ENCODE peak calls at places on chromosomes 7 and 10, in ten cellular contexts. One of them, this sample, is unnamed.

GRCh38 chr10:133528845-133529575 is 1.8 kb downstream of the CYP2E1 start:
- DNase-seq in kidney: peak; percentile 68
- DNase-seq in fibroblast of lung: no peak
- DNase-seq in tibial nerve: no peak
- DNase-seq in lower lobe of right lung: no peak
- DNase-seq in cardiac muscle cell: peak; percentile 79
- DNase-seq in CD8-positive, alpha-beta T cell: no peak
- DNase-seq in heart left ventricle: no peak
- DNase-seq in tibial artery: no peak
- DNase-seq in pancreas: peak; percentile 74
- DNase-seq in this sample: no peak

GRCh38 chr7:127588697-127589482 is 679 bp downstream of the ARF5 start:
- DNase-seq in kidney: peak; percentile 84
- DNase-seq in fibroblast of lung: peak; percentile 57
- DNase-seq in heart left ventricle: peak; percentile 48
- DNase-seq in CD8-positive, alpha-beta T cell: peak; percentile 34
- DNase-seq in tibial artery: no peak
- DNase-seq in pancreas: peak; percentile 93
- DNase-seq in tibial nerve: no peak
- DNase-seq in cardiac muscle cell: peak; percentile 58
- DNase-seq in lower lobe of right lung: peak; percentile 62
- DNase-seq in this sample: no peak

GRCh38 chr7:45872116-45873034 is 507 bp downstream of the CCDC201 start:
- DNase-seq in lower lobe of right lung: no peak
- DNase-seq in CD8-positive, alpha-beta T cell: no peak
- DNase-seq in cardiac muscle cell: peak; percentile 29
- DNase-seq in kidney: no peak
- DNase-seq in fibroblast of lung: no peak
- DNase-seq in pancreas: no peak
- DNase-seq in heart left ventricle: no peak
- DNase-seq in tibial nerve: no peak
- DNase-seq in tibial artery: no peak
- DNase-seq in this sample: no peak

GRCh38 chr7:100972002-100972347 is 2.6 kb downstream of the MUC12 start:
- DNase-seq in tibial nerve: no peak
- DNase-seq in cardiac muscle cell: no peak
- DNase-seq in CD8-positive, alpha-beta T cell: no peak
- DNase-seq in pancreas: no peak
- DNase-seq in kidney: no peak
- DNase-seq in heart left ventricle: no peak
- DNase-seq in lower lobe of right lung: no peak
- DNase-seq in fibroblast of lung: no peak
- DNase-seq in tibial artery: no peak
- DNase-seq in this sample: no peak

GRCh38 chr10:117678106-117678505 is 135.6 kb downstream of the EMX2 start:
- DNase-seq in kidney: no peak
- DNase-seq in pancreas: no peak
- DNase-seq in heart left ventricle: no peak
- DNase-seq in cardiac muscle cell: no peak
- DNase-seq in tibial nerve: no peak
- DNase-seq in tibial artery: no peak
- DNase-seq in lower lobe of right lung: no peak
- DNase-seq in CD8-positive, alpha-beta T cell: no peak
- DNase-seq in fibroblast of lung: no peak
- DNase-seq in this sample: no peak

GRCh38 chr10:115171392-115171960 is 78.3 kb downstream of the ATRNL1 start:
- DNase-seq in tibial artery: no peak
- DNase-seq in heart left ventricle: no peak
- DNase-seq in cardiac muscle cell: peak; percentile 15
- DNase-seq in fibroblast of lung: peak; percentile 38
- DNase-seq in CD8-positive, alpha-beta T cell: no peak
- DNase-seq in lower lobe of right lung: no peak
- DNase-seq in pancreas: no peak
- DNase-seq in kidney: no peak
- DNase-seq in tibial nerve: no peak
- DNase-seq in this sample: peak; percentile 6

GRCh38 chr7:100142461-100142860 is 6.3 kb upstream of the LAMTOR4 start:
- DNase-seq in tibial nerve: no peak
- DNase-seq in lower lobe of right lung: no peak
- DNase-seq in cardiac muscle cell: no peak
- DNase-seq in fibroblast of lung: no peak
- DNase-seq in pancreas: no peak
- DNase-seq in kidney: no peak
- DNase-seq in tibial artery: no peak
- DNase-seq in CD8-positive, alpha-beta T cell: no peak
- DNase-seq in heart left ventricle: no peak
- DNase-seq in this sample: no peak

GRCh38 chr7:105346593-105347322 is 42.0 kb downstream of the SRPK2 start:
- DNase-seq in CD8-positive, alpha-beta T cell: no peak
- DNase-seq in heart left ventricle: no peak
- DNase-seq in fibroblast of lung: no peak
- DNase-seq in cardiac muscle cell: peak; percentile 35
- DNase-seq in tibial artery: no peak
- DNase-seq in pancreas: no peak
- DNase-seq in tibial nerve: no peak
- DNase-seq in kidney: no peak
- DNase-seq in lower lobe of right lung: no peak
- DNase-seq in this sample: no peak

GRCh38 chr7:37212526-37212925 is 236.1 kb downstream of the ELMO1 start:
- DNase-seq in heart left ventricle: no peak
- DNase-seq in tibial nerve: no peak
- DNase-seq in cardiac muscle cell: peak; percentile 45
- DNase-seq in pancreas: no peak
- DNase-seq in kidney: no peak
- DNase-seq in tibial artery: no peak
- DNase-seq in CD8-positive, alpha-beta T cell: no peak
- DNase-seq in fibroblast of lung: peak; percentile 86
- DNase-seq in lower lobe of right lung: no peak
- DNase-seq in this sample: no peak

GRCh38 chr10:63798599-63799498 is 277.6 kb downstream of the REEP3 start:
- DNase-seq in lower lobe of right lung: peak; percentile 69
- DNase-seq in CD8-positive, alpha-beta T cell: no peak
- DNase-seq in tibial nerve: peak; percentile 58
- DNase-seq in kidney: peak; percentile 79
- DNase-seq in cardiac muscle cell: peak; percentile 93
- DNase-seq in fibroblast of lung: peak; percentile 96
- DNase-seq in heart left ventricle: peak; percentile 71
- DNase-seq in pancreas: no peak
- DNase-seq in tibial artery: peak; percentile 83
- DNase-seq in this sample: no peak

GRCh38 chr7:39088730-39089129 is 111.0 kb downstream of the POU6F2 start:
- DNase-seq in lower lobe of right lung: no peak
- DNase-seq in CD8-positive, alpha-beta T cell: no peak
- DNase-seq in fibroblast of lung: no peak
- DNase-seq in heart left ventricle: no peak
- DNase-seq in pancreas: no peak
- DNase-seq in kidney: no peak
- DNase-seq in tibial artery: no peak
- DNase-seq in tibial nerve: no peak
- DNase-seq in cardiac muscle cell: no peak
- DNase-seq in this sample: no peak

GRCh38 chr10:6418167-6418566 is 161.9 kb downstream of the PRKCQ start:
- DNase-seq in kidney: no peak
- DNase-seq in tibial nerve: no peak
- DNase-seq in heart left ventricle: no peak
- DNase-seq in fibroblast of lung: no peak
- DNase-seq in CD8-positive, alpha-beta T cell: no peak
- DNase-seq in lower lobe of right lung: no peak
- DNase-seq in cardiac muscle cell: no peak
- DNase-seq in tibial artery: no peak
- DNase-seq in pancreas: no peak
- DNase-seq in this sample: no peak

GRCh38 chr7:157588271-157588589 is 251.4 kb downstream of the DNAJB6 start:
- DNase-seq in fibroblast of lung: no peak
- DNase-seq in cardiac muscle cell: no peak
- DNase-seq in kidney: peak; percentile 61
- DNase-seq in CD8-positive, alpha-beta T cell: no peak
- DNase-seq in heart left ventricle: no peak
- DNase-seq in tibial artery: no peak
- DNase-seq in lower lobe of right lung: peak; percentile 38
- DNase-seq in tibial nerve: no peak
- DNase-seq in pancreas: no peak
- DNase-seq in this sample: no peak
- H3K9me3 ChIP-seq in fibroblast of lung: no peaks in the 10 kb centered on the region
- H3K9me3 ChIP-seq in cardiac muscle cell: no peaks in the 10 kb centered on the region
- H3K9me3 ChIP-seq in kidney: no peaks in the 10 kb centered on the region
- H3K9me3 ChIP-seq in CD8-positive, alpha-beta T cell: no peaks in the 10 kb centered on the region
- H3K9me3 ChIP-seq in heart left ventricle: no peaks in the 10 kb centered on the region
- H3K9me3 ChIP-seq in tibial artery: no peaks in the 10 kb centered on the region
- H3K9me3 ChIP-seq in lower lobe of right lung: peaks cover 4% of the 10 kb centered on the region
- H3K9me3 ChIP-seq in tibial nerve: no peaks in the 10 kb centered on the region
- H3K9me3 ChIP-seq in pancreas: no peaks in the 10 kb centered on the region
- H3K9me3 ChIP-seq in this sample: no peaks in the 10 kb centered on the region

GRCh38 chr7:42545049-42545724 is 308.2 kb upstream of the GLI3 start:
- DNase-seq in pancreas: no peak
- DNase-seq in kidney: no peak
- DNase-seq in heart left ventricle: no peak
- DNase-seq in fibroblast of lung: peak; percentile 6
- DNase-seq in CD8-positive, alpha-beta T cell: no peak
- DNase-seq in tibial artery: no peak
- DNase-seq in tibial nerve: no peak
- DNase-seq in lower lobe of right lung: no peak
- DNase-seq in cardiac muscle cell: no peak
- DNase-seq in this sample: no peak
- H3K9me3 ChIP-seq in pancreas: no peaks in the 10 kb centered on the region
- H3K9me3 ChIP-seq in kidney: no peaks in the 10 kb centered on the region
- H3K9me3 ChIP-seq in heart left ventricle: no peaks in the 10 kb centered on the region
- H3K9me3 ChIP-seq in fibroblast of lung: no peaks in the 10 kb centered on the region
- H3K9me3 ChIP-seq in CD8-positive, alpha-beta T cell: no peaks in the 10 kb centered on the region
- H3K9me3 ChIP-seq in tibial artery: no peaks in the 10 kb centered on the region
- H3K9me3 ChIP-seq in tibial nerve: no peaks in the 10 kb centered on the region
- H3K9me3 ChIP-seq in lower lobe of right lung: no peaks in the 10 kb centered on the region
- H3K9me3 ChIP-seq in cardiac muscle cell: no peaks in the 10 kb centered on the region
- H3K9me3 ChIP-seq in this sample: peaks cover 2% of the 10 kb centered on the region

DNA sequence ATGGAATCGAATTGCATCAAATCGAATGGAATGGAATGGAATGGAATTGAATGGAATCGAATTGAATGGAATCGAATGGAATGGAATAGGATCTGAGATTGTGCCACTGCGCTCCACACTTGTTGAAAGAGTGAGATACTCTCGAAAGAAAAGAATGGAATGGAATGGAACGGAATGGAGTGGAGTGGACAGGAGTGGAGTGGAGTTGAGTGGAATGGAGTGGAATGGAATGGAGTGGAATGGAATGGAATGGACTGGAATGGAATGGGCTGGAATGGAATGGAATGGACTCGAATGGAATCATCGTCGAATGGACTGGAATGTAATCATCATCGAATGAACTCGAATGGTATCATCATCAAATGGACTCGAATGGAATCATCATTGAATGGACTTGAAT is 38.0 kb downstream of the ZNF716 start:
- DNase-seq in CD8-positive, alpha-beta T cell: no peak
- DNase-seq in lower lobe of right lung: no peak
- DNase-seq in tibial nerve: no peak
- DNase-seq in cardiac muscle cell: no peak
- DNase-seq in tibial artery: no peak
- DNase-seq in fibroblast of lung: no peak
- DNase-seq in pancreas: no peak
- DNase-seq in heart left ventricle: no peak
- DNase-seq in kidney: no peak
- DNase-seq in this sample: no peak
- H3K9me3 ChIP-seq in CD8-positive, alpha-beta T cell: peaks cover 11% of the 10 kb centered on the region
- H3K9me3 ChIP-seq in lower lobe of right lung: peaks cover 44% of the 10 kb centered on the region
- H3K9me3 ChIP-seq in tibial nerve: no peaks in the 10 kb centered on the region
- H3K9me3 ChIP-seq in cardiac muscle cell: no peaks in the 10 kb centered on the region
- H3K9me3 ChIP-seq in tibial artery: peaks cover 5% of the 10 kb centered on the region
- H3K9me3 ChIP-seq in fibroblast of lung: no peaks in the 10 kb centered on the region
- H3K9me3 ChIP-seq in pancreas: no peaks in the 10 kb centered on the region
- H3K9me3 ChIP-seq in heart left ventricle: peaks cover 4% of the 10 kb centered on the region
- H3K9me3 ChIP-seq in kidney: peaks cover 14% of the 10 kb centered on the region
- H3K9me3 ChIP-seq in this sample: no peaks in the 10 kb centered on the region

GRCh38 chr7:135160098-135160857 is 10.2 kb downstream of the CYREN start:
- DNase-seq in heart left ventricle: no peak
- DNase-seq in fibroblast of lung: peak; percentile 55
- DNase-seq in tibial artery: no peak
- DNase-seq in kidney: no peak
- DNase-seq in cardiac muscle cell: peak; percentile 64
- DNase-seq in lower lobe of right lung: no peak
- DNase-seq in pancreas: no peak
- DNase-seq in tibial nerve: no peak
- DNase-seq in CD8-positive, alpha-beta T cell: no peak
- DNase-seq in this sample: no peak

GRCh38 chr7:135161669-135162068 is 8.8 kb downstream of the CYREN start:
- DNase-seq in pancreas: no peak
- DNase-seq in CD8-positive, alpha-beta T cell: no peak
- DNase-seq in heart left ventricle: no peak
- DNase-seq in kidney: no peak
- DNase-seq in tibial artery: no peak
- DNase-seq in cardiac muscle cell: no peak
- DNase-seq in lower lobe of right lung: no peak
- DNase-seq in tibial nerve: no peak
- DNase-seq in fibroblast of lung: no peak
- DNase-seq in this sample: no peak

GRCh38 chr7:135159359-135160087 is 11.0 kb downstream of the CYREN start:
- DNase-seq in fibroblast of lung: no peak
- DNase-seq in pancreas: no peak
- DNase-seq in cardiac muscle cell: no peak
- DNase-seq in tibial artery: no peak
- DNase-seq in kidney: no peak
- DNase-seq in tibial nerve: no peak
- DNase-seq in heart left ventricle: no peak
- DNase-seq in CD8-positive, alpha-beta T cell: no peak
- DNase-seq in lower lobe of right lung: no peak
- DNase-seq in this sample: no peak

GRCh38 chr7:135162382-135163001 is 8.0 kb downstream of the CYREN start:
- DNase-seq in pancreas: no peak
- DNase-seq in tibial nerve: no peak
- DNase-seq in tibial artery: no peak
- DNase-seq in heart left ventricle: no peak
- DNase-seq in fibroblast of lung: no peak
- DNase-seq in cardiac muscle cell: no peak
- DNase-seq in lower lobe of right lung: no peak
- DNase-seq in CD8-positive, alpha-beta T cell: no peak
- DNase-seq in kidney: no peak
- DNase-seq in this sample: no peak

DNA sequence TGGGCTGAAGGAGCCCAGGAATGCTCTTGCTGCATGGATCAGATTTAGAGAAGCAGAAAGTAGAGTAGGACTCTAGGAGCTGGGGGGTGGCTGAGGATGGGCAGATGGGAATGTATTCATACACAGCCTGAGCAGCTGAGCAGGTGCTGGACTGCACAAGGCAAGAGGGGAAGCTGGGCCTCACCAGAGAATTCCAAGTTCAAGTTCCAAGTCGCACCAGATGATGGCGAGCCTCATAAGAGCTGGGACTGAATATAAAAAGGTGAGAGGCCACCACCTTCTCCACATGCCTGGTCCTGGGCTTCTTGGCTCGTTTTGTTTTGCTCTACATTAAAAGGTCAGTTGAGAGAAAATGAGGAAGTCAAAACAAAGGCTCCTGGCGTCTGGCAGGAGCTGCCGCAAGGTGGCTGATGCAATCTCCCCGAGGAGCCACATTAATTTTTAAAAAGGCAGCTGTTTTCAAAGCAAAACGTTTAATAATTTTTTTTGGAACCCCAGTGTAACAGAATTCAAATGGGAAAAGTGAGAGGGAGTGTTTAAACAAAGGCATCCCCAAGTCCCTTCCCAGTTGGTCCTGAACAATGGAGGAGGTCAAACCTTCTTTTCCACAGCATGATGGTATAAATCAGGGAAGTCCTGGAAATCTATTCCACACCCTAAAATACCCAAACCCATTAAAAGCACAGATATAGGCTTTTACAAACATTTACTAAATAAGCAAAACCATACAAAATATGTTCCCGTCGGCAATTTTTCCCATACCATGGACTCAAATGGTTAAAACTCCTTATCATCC is 9.5 kb downstream of the CYREN start:
- DNase-seq in tibial artery: no peak
- DNase-seq in CD8-positive, alpha-beta T cell: no peak
- DNase-seq in pancreas: no peak
- DNase-seq in heart left ventricle: no peak
- DNase-seq in tibial nerve: no peak
- DNase-seq in fibroblast of lung: no peak
- DNase-seq in cardiac muscle cell: peak; percentile 41
- DNase-seq in lower lobe of right lung: no peak
- DNase-seq in kidney: no peak
- DNase-seq in this sample: no peak
- H3K9me3 ChIP-seq in tibial artery: peaks cover 8% of the 10 kb centered on the region
- H3K9me3 ChIP-seq in CD8-positive, alpha-beta T cell: no peaks in the 10 kb centered on the region
- H3K9me3 ChIP-seq in pancreas: no peaks in the 10 kb centered on the region
- H3K9me3 ChIP-seq in heart left ventricle: peaks cover 7% of the 10 kb centered on the region
- H3K9me3 ChIP-seq in tibial nerve: no peaks in the 10 kb centered on the region
- H3K9me3 ChIP-seq in fibroblast of lung: no peaks in the 10 kb centered on the region
- H3K9me3 ChIP-seq in cardiac muscle cell: no peaks in the 10 kb centered on the region
- H3K9me3 ChIP-seq in lower lobe of right lung: no peaks in the 10 kb centered on the region
- H3K9me3 ChIP-seq in kidney: no peaks in the 10 kb centered on the region
- H3K9me3 ChIP-seq in this sample: no peaks in the 10 kb centered on the region